ENCODE peak calls at places on chromosomes 2 and 18, in four cellular contexts. Q, R, B and U are unnamed samples. For H3K36me3 and H3K4me1, the result is how much of the 10 kb centered on the place peaks cover.

GRCh38 chr2:98691307-98691706 is 39.6 kb downstream of the MGAT4A start:
- DNase-seq in Q (no peak), R (no peak), B (no peak), U (no peak)

GRCh38 chr2:63888490-63889402 is 47.0 kb downstream of the UGP2 start:
- DNase-seq in Q (no peak), R (no peak), B (peak), U (no peak)

GRCh38 chr18:49041677-49042570 is 91.2 kb upstream of the SMAD7 start:
- DNase-seq in Q (no peak), R (peak), B (no peak), U (no peak)

GRCh38 chr2:9693138-9693520 is 62.3 kb upstream of the YWHAQ start:
- DNase-seq in Q (no peak), R (peak), B (no peak), U (no peak)

GRCh38 chr18:23032030-23032582 is 99.0 kb downstream of the RBBP8 start:
- DNase-seq in Q (no peak), R (no peak), B (no peak), U (no peak)

GRCh38 chr2:164757934-164758695 is 83.5 kb downstream of the COBLL1 start:
- DNase-seq in Q (no peak), R (no peak), B (no peak), U (no peak)

GRCh38 chr2:237540823-237541222 is 25.6 kb upstream of the PRLH start:
- DNase-seq in Q (peak), R (peak), B (no peak), U (no peak)

GRCh38 chr2:148965596-148966431 is 72.7 kb upstream of the LYPD6B start:
- DNase-seq in Q (no peak), R (no peak), B (no peak), U (no peak)

GRCh38 chr2:136116813-136117390 is 1.0 kb downstream of the CXCR4 start:
- DNase-seq in Q (peak), R (no peak), B (no peak), U (no peak)

GRCh38 chr2:142058149-142058548 is 72.7 kb downstream of the LRP1B start:
- DNase-seq in Q (no peak), R (no peak), B (no peak), U (no peak)

GRCh38 chr2:217413193-217413592 is 553.3 kb upstream of the TNP1 start:
- DNase-seq in Q (no peak), R (peak), B (no peak), U (no peak)

DNA sequence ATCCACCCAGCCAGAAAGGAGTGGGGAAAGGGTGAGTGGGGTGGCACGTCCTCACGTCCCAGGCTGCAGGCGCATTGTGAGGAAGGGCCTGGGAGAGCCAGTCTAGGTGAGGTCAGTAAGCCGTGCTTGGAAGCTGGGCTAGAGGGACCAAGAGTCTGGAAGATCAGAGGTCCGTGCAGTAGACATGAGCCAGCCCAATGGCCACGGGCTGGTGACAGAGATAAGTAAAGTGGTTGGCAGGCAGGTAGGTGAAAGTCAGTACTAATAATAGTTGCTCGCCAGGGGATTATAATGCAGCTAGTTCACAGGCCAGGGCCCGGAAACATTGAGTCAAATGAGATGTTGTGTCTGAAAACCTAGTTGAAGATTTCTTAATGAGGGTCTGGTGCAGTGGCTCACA is 133.2 kb downstream of the GBX2 start:
- DNase-seq in Q (no peak), R (no peak), B (no peak), U (no peak)
- H3K27ac ChIP-seq in Q (no peak), R (no peak), B (no peak), U (no peak)

DNA sequence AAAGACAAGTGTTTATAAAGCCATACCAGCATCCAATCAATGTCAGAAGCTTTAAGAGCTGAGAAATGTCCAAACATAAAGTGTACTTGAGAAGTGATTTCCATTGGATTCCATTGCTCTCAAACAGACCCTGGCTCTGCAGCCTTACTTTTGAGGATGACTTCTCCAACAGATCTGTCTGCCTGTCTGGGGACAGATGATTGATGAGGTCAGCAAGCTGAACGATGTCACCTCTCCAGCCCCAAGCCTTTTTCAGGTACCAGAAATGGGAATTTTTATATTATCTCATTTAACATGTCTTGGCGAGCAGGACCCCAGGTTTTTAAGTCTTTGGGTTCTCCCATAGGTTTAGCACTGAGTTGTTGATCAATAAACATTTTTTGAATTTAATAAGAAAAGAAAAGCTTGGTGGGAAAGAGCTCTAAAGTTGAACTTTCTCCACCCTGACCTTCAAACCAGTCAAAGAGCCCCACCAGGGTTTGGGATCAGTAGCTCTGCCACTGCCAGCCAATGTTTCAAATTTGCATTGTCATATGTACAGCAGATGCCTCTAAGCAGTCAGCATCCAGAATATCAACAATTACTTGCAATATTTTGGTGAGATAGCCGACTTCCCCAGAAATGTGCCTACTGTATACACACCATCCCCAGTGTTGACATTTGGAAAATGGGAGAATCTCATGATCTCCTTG is 22.5 kb downstream of the PTPN18 start:
- DNase-seq in Q (no peak), R (no peak), B (peak), U (no peak)
- H3K36me3 ChIP-seq in Q (under half), R (under half), B (under half), U (under half)

GRCh38 chr18:77067315-77068061 is 65.1 kb downstream of the MBP start:
- DNase-seq in Q (no peak), R (peak), B (no peak), U (no peak)
- H3K4me1 ChIP-seq in Q (under half), R (under half), B (under half), U (half or more)

DNA sequence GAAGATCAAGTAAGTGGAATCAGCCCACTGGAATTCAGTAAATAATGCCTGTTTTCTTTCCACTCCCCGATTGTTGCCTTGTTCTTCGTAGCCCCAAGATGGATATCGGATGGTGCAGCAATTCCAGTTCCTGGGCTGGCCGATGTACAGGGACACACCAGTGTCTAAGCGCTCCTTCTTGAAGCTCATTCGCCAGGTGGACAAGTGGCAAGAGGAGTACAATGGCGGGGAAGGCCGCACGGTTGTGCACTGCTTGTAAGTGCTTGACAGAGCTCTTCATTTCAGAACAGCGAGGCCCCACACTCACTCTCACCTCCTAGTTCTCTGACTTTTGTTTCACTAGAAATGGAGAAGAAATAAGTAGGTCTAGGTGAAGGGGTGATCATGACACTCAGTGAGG is 222.3 kb upstream of the RAB12 start:
- DNase-seq in Q (no peak), R (no peak), B (no peak), U (peak)
- H3K27ac ChIP-seq in Q (no peak), R (no peak), B (no peak), U (no peak)

GRCh38 chr2:215316336-215316735 is 4.5 kb downstream of the ATIC start:
- DNase-seq in Q (no peak), R (no peak), B (no peak), U (no peak)

GRCh38 chr2:215319500-215319899 is 7.6 kb downstream of the ATIC start:
- DNase-seq in Q (no peak), R (no peak), B (no peak), U (no peak)

GRCh38 chr2:215320102-215320501 is 8.2 kb downstream of the ATIC start:
- DNase-seq in Q (no peak), R (no peak), B (no peak), U (no peak)

GRCh38 chr2:215324811-215325210 is 13.0 kb downstream of the ATIC start:
- DNase-seq in Q (no peak), R (peak), B (no peak), U (no peak)

DNA sequence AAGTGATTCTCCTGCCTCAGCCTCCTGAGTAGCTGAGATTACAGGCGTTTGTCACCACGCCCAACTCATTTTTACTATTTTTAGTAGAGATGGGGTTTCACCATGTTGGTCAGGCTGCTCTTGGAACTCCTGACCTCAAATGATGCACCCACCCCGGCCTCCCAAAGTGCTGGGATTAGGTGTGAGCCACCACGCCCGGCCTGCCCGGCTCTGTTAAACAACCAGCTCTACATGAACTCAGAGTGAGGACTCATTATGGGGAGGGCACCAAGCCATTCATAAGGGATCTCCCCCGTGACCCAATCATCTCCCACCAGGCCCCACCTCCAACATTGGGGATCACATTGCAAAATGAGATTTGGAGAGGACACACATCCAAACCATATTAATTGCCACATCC is 8.8 kb downstream of the ATIC start:
- DNase-seq in Q (no peak), R (no peak), B (no peak), U (no peak)
- H3K36me3 ChIP-seq in Q (under half), R (under half), B (half or more), U (under half)

GRCh38 chr2:6914829-6915228 is 2.4 kb upstream of the RNF144A start:
- DNase-seq in Q (no peak), R (no peak), B (no peak), U (no peak)
- H3K4me1 ChIP-seq in Q (under half), R (under half), B (under half), U (under half)

GRCh38 chr2:7633556-7634153 is 716.4 kb downstream of the RNF144A start:
- DNase-seq in Q (no peak), R (no peak), B (no peak), U (no peak)
- H3K27ac ChIP-seq in Q (no peak), R (no peak), B (no peak), U (no peak)